ENCODE peak calls at places on chromosomes 12 and 14, in six cellular contexts. K is HepG2, T is GM12891, B is K562, V is H1, Q is GM12878. P is an unnamed sample.

GRCh38 chr14:22664261-22664660 is 20.1 kb upstream of the OR6J1 start:
- DNase-seq in K (peak; percentile 58), T (no peak), B (no peak), V (no peak), Q (no peak), P (no peak)

GRCh38 chr12:8844665-8845064 is 22.2 kb downstream of the A2ML1 start:
- DNase-seq in K (peak; percentile 10), T (no peak), B (peak; percentile 23), V (no peak), Q (no peak), P (no peak)

GRCh38 chr12:99916555-99916954 is 68.2 kb downstream of the ANKS1B start:
- DNase-seq in K (no peak), T (no peak), B (no peak), V (no peak), Q (no peak), P (no peak)

GRCh38 chr12:57099062-57099714 is 10.3 kb downstream of the NAB2 start:
- DNase-seq in K (no peak), T (no peak), B (no peak), V (no peak), Q (no peak), P (no peak)

GRCh38 chr12:47757840-47758583 is 668 bp downstream of the RAPGEF3 start:
- DNase-seq in K (no peak), T (no peak), B (no peak), V (no peak), Q (no peak), P (no peak)

GRCh38 chr14:102833341-102833740 is 56.1 kb downstream of the TRAF3 start:
- DNase-seq in K (no peak), T (no peak), B (no peak), V (no peak), Q (no peak), P (no peak)

GRCh38 chr14:23114669-23115491 is 4.2 kb downstream of the CEBPE start:
- DNase-seq in K (peak; percentile 52), T (no peak), B (no peak), V (no peak), Q (no peak), P (no peak)

GRCh38 chr14:38718519-38718918 is 384.5 kb downstream of the SEC23A start:
- DNase-seq in K (no peak), T (no peak), B (no peak), V (no peak), Q (no peak), P (no peak)

GRCh38 chr14:104595911-104596450 is 8.6 kb downstream of the TMEM179 start:
- DNase-seq in K (no peak), T (peak; percentile 16), B (no peak), V (no peak), Q (no peak), P (peak; percentile 13)

GRCh38 chr12:53652366-53652765 is 23.5 kb downstream of the ATP5MC2 start:
- DNase-seq in K (no peak), T (no peak), B (no peak), V (no peak), Q (no peak), P (no peak)

GRCh38 chr12:77679701-77680100 is 151.0 kb upstream of the NAV3 start:
- DNase-seq in K (no peak), T (no peak), B (no peak), V (no peak), Q (no peak), P (no peak)

GRCh38 chr12:118164798-118165486 is 29.0 kb downstream of the PEBP1 start:
- DNase-seq in K (peak; percentile 10), T (no peak), B (no peak), V (no peak), Q (no peak), P (no peak)

GRCh38 chr14:75487155-75487671 is 35.1 kb upstream of the BATF start:
- DNase-seq in K (no peak), T (no peak), B (no peak), V (no peak), Q (peak; percentile 89), P (no peak)

GRCh38 chr14:68241862-68242490 is 422.4 kb downstream of the RAD51B start:
- DNase-seq in K (no peak), T (no peak), B (no peak), V (no peak), Q (no peak), P (no peak)

GRCh38 chr14:42224053-42224888 is 617.6 kb downstream of the LRFN5 start:
- DNase-seq in K (peak; percentile 60), T (no peak), B (peak; percentile 9), V (peak; percentile 17), Q (peak; percentile 5), P (no peak)

GRCh38 chr14:101563352-101563653 is 2.0 kb downstream of the DIO3 start:
- DNase-seq in K (no peak), T (no peak), B (no peak), V (no peak), Q (no peak), P (no peak)

GRCh38 chr14:72165151-72165715 is 233.0 kb downstream of the RGS6 start:
- DNase-seq in K (no peak), T (no peak), B (no peak), V (no peak), Q (no peak), P (no peak)

GRCh38 chr14:78327426-78328210 is 157.4 kb downstream of the NRXN3 start:
- DNase-seq in K (no peak), T (no peak), B (no peak), V (peak; percentile 3), Q (no peak), P (no peak)

GRCh38 chr14:88660056-88660455 is 97.2 kb downstream of the ZC3H14 start:
- DNase-seq in K (peak; percentile 27), T (no peak), B (no peak), V (no peak), Q (no peak), P (no peak)

GRCh38 chr12:124842073-124842749 is 21.5 kb downstream of the SCARB1 start:
- DNase-seq in K (no peak), T (no peak), B (no peak), V (no peak), Q (no peak), P (no peak)

GRCh38 chr12:104462931-104463339 is 6.2 kb downstream of the CHST11 start:
- DNase-seq in K (no peak), T (peak; percentile 16), B (no peak), V (no peak), Q (peak; percentile 88), P (peak; percentile 23)

GRCh38 chr12:31959701-31960391 is 631 bp downstream of the RESF1 start:
- DNase-seq in K (peak; percentile 17), T (no peak), B (no peak), V (no peak), Q (peak; percentile 48), P (peak; percentile 18)

GRCh38 chr12:96457191-96457930 is 32.0 kb upstream of the CFAP54 start:
- DNase-seq in K (no peak), T (no peak), B (no peak), V (no peak), Q (no peak), P (no peak)

GRCh38 chr12:40107098-40107802 is 1.4 kb upstream of the SLC2A13 start:
- DNase-seq in K (peak; percentile 63), T (peak; percentile 22), B (peak; percentile 64), V (peak; percentile 41), Q (peak; percentile 42), P (peak; percentile 32)

GRCh38 chr12:126160912-126161311 is 1095.7 kb downstream of the AACS start:
- DNase-seq in K (no peak), T (no peak), B (no peak), V (no peak), Q (no peak), P (no peak)

GRCh38 chr12:126159139-126159538 is 1093.9 kb downstream of the AACS start:
- DNase-seq in K (no peak), T (no peak), B (no peak), V (no peak), Q (no peak), P (no peak)

GRCh38 chr12:126163984-126164383 is 1098.7 kb downstream of the AACS start:
- DNase-seq in K (no peak), T (no peak), B (no peak), V (no peak), Q (no peak), P (no peak)
- TF ChIP-seq POLR2A in K (no peak), T (no peak), B (no peak), V (no peak), Q (no peak), P (no peak)

GRCh38 chr12:3757261-3757660 is 4.4 kb upstream of the CRACR2A start:
- DNase-seq in K (peak; percentile 10), T (no peak), B (no peak), V (no peak), Q (no peak), P (no peak)

GRCh38 chr12:3759878-3760277 is 7.0 kb upstream of the CRACR2A start:
- DNase-seq in K (no peak), T (no peak), B (no peak), V (no peak), Q (no peak), P (no peak)

GRCh38 chr12:3755898-3756297 is 3.0 kb upstream of the CRACR2A start:
- DNase-seq in K (no peak), T (no peak), B (no peak), V (no peak), Q (no peak), P (no peak)

GRCh38 chr12:3761116-3761770 is 8.3 kb upstream of the CRACR2A start:
- DNase-seq in K (no peak), T (no peak), B (no peak), V (no peak), Q (no peak), P (no peak)
- TF ChIP-seq TAF1 in K (no peak), T (no peak), B (no peak), V (no peak), Q (no peak), P (no peak)

GRCh38 chr12:26113853-26114719 is 10.8 kb downstream of the BHLHE41 start:
- DNase-seq in K (peak; percentile 88), T (peak; percentile 71), B (peak; percentile 96), V (peak; percentile 63), Q (no peak), P (peak; percentile 75)
- TF ChIP-seq POLR2A in K (no peak), T (no peak), B (no peak), V (peak; percentile 46), Q (peak; percentile 68), P (peak; percentile 56)

GRCh38 chr12:10716277-10716676 is 6.8 kb downstream of the YBX3 start:
- DNase-seq in K (no peak), T (no peak), B (no peak), V (no peak), Q (no peak), P (no peak)

GRCh38 chr12:10716704-10717315 is 6.3 kb downstream of the YBX3 start:
- DNase-seq in K (no peak), T (no peak), B (no peak), V (no peak), Q (no peak), P (no peak)

GRCh38 chr12:10719482-10719881 is 3.6 kb downstream of the YBX3 start:
- DNase-seq in K (no peak), T (no peak), B (no peak), V (no peak), Q (no peak), P (no peak)

GRCh38 chr12:10717410-10717809 is 5.7 kb downstream of the YBX3 start:
- DNase-seq in K (no peak), T (no peak), B (no peak), V (no peak), Q (no peak), P (no peak)

DNA sequence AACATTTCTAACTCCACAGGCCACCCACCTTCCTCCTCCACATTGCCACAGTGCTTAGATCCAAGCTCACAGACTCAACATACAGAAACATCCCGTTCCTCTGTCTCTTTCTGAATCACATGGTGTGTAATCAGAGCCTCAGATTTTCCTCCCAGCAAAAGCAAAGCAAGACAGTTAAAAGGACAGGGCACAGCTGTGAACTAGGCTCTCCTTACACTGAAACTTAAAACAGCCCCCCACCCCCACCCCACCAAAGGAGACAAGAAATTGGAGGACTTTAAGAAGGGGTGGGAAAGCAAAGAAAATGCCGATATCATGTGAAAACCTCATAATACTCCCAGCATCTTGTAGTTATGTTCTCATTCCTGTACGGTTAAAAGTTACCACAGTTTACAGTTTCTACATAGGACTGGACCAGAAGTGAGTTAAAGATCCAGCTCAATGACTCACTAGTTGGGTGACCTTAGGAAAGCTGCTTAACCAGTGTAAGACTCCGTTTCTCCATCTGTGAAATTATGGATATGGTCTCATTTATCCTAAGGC is 4.8 kb downstream of the YBX3 start:
- DNase-seq in K (no peak), T (no peak), B (no peak), V (no peak), Q (no peak), P (no peak)
- TF ChIP-seq TAF1 in K (no peak), T (no peak), B (no peak), V (no peak), Q (no peak), P (no peak)